ENCODE peak calls at places on chromosomes 1 and 21, in eight cellular contexts. C is MM.1S; B is NCI-H460; S is T-helper 17 cell; H is EL; D is stimulated activated CD8-positive, alpha-beta memory T cell treated with anti-CD3 and anti-CD28 coated beads, Interleukin-4, amount 100 ng/mL, for 24 hours; F is hypothalamus; W is sigmoid colon. Q is an unnamed sample.

GRCh38 chr1:38204698-38205097 is 158.1 kb upstream of the POU3F1 start:
- DNase-seq in F (no peak), S (no peak), D (no peak), W (no peak), B (no peak), H (no peak), C (no peak), Q (no peak)

GRCh38 chr1:157035121-157035520 is 10.4 kb downstream of the ARHGEF11 start:
- DNase-seq in W (no peak), S (no peak), C (no peak), B (no peak), F (no peak), D (no peak), H (no peak), Q (no peak)

GRCh38 chr1:1610796-1611597 is 4.3 kb upstream of the MIB2 start:
- DNase-seq in D (no peak), C (no peak), H (no peak), B (no peak), S (no peak), F (no peak), W (no peak), Q (no peak)

GRCh38 chr1:42173961-42174715 is 9.6 kb upstream of the GUCA2A start:
- DNase-seq in S (no peak), F (no peak), H (no peak), C (no peak), D (no peak), W (no peak), B (no peak), Q (no peak)

GRCh38 chr1:45995298-45995697 is 137.1 kb downstream of the PIK3R3 start:
- DNase-seq in B (no peak), C (no peak), W (no peak), F (no peak), S (no peak), H (no peak), D (no peak), Q (no peak)

GRCh38 chr1:204920967-204921366 is 50.3 kb downstream of the NFASC start:
- DNase-seq in F (no peak), D (no peak), B (no peak), C (no peak), W (peak), H (no peak), S (no peak), Q (no peak)

GRCh38 chr21:25179116-25179515 is 428.2 kb downstream of the MRPL39 start:
- DNase-seq in W (no peak), S (no peak), C (no peak), D (no peak), F (no peak), H (no peak), B (no peak), Q (no peak)

GRCh38 chr1:47444578-47445465 is 7.0 kb downstream of the FOXD2 start:
- DNase-seq in C (no peak), S (no peak), W (no peak), H (peak), B (no peak), F (no peak), D (no peak), Q (no peak)

GRCh38 chr1:198913667-198914066 is 274.8 kb downstream of the PTPRC start:
- DNase-seq in H (no peak), W (no peak), F (no peak), D (no peak), B (no peak), S (no peak), C (no peak), Q (no peak)

GRCh38 chr1:224789311-224789710 is 140.2 kb upstream of the DNAH14 start:
- DNase-seq in H (no peak), S (no peak), F (no peak), D (no peak), B (no peak), C (no peak), W (no peak), Q (no peak)

GRCh38 chr1:103525114-103525606 is 339 bp upstream of the RNPC3 start:
- DNase-seq in D (no peak), B (peak), W (no peak), F (no peak), S (no peak), C (peak), H (peak), Q (peak)

GRCh38 chr1:10253755-10254154 is 43.4 kb downstream of the KIF1B start:
- DNase-seq in W (peak), D (no peak), F (no peak), B (no peak), H (peak), C (peak), S (no peak), Q (no peak)

GRCh38 chr1:158809862-158810261 is 21.3 kb upstream of the MNDA start:
- DNase-seq in D (no peak), B (no peak), F (no peak), H (no peak), W (no peak), S (no peak), C (no peak), Q (no peak)

GRCh38 chr1:204275695-204276596 is 62.2 kb upstream of the GOLT1A start:
- DNase-seq in C (no peak), W (peak), D (no peak), H (no peak), F (peak), B (no peak), S (no peak), Q (no peak)

GRCh38 chr1:173269490-173270230 is 62.5 kb upstream of the TNFSF4 start:
- DNase-seq in D (no peak), H (peak), S (no peak), W (no peak), F (no peak), C (no peak), B (peak), Q (no peak)

GRCh38 chr1:53694718-53695091 is 44.3 kb downstream of the GLIS1 start:
- DNase-seq in F (no peak), H (no peak), D (no peak), W (no peak), S (no peak), B (no peak), C (no peak), Q (no peak)

Q was measured in GM12865.